ENCODE peak calls at places on chromosomes 2 and 18, in eight cellular contexts. A is adipocyte, H is left kidney, Z is upper lobe of right lung, O is thoracic aorta, F is pancreas, K is epithelial cell of esophagus, B is NCI-H1092 treated with DMSO at 0.1 percent for 48 hours. S is an unnamed sample.

GRCh38 chr18:11150271-11150615 is 874 bp upstream of the PIEZO2 start:
- DNase-seq in A (no peak), H (no peak), Z (no peak), O (no peak), F (no peak), K (no peak), B (no peak), S (no peak)

GRCh38 chr2:179876266-179876665 is 14.9 kb upstream of the ZNF385B start:
- DNase-seq in A (no peak), H (no peak), Z (no peak), O (no peak), F (no peak), K (no peak), B (no peak), S (no peak)

GRCh38 chr2:231244382-231245252 is 46.2 kb downstream of the ARMC9 start:
- DNase-seq in A (no peak), H (peak), Z (no peak), O (no peak), F (no peak), K (no peak), B (no peak), S (no peak)

GRCh38 chr18:23068692-23069305 is 66.5 kb upstream of the CABLES1 start:
- DNase-seq in A (no peak), H (no peak), Z (no peak), O (no peak), F (no peak), K (no peak), B (no peak), S (no peak)

GRCh38 chr2:36397728-36398413 is 42.3 kb downstream of the CRIM1 start:
- DNase-seq in A (no peak), H (no peak), Z (no peak), O (no peak), F (no peak), K (peak), B (no peak), S (no peak)

GRCh38 chr18:43159091-43159490 is 43.6 kb upstream of the RIT2 start:
- DNase-seq in A (peak), H (no peak), Z (no peak), O (no peak), F (no peak), K (no peak), B (peak), S (no peak)

GRCh38 chr18:55918449-55918848 is 330.5 kb upstream of the TCF4 start:
- DNase-seq in A (peak), H (peak), Z (no peak), O (no peak), F (no peak), K (no peak), B (no peak), S (no peak)

GRCh38 chr2:191301971-191302370 is 56.8 kb downstream of the MYO1B start:
- DNase-seq in A (no peak), H (peak), Z (no peak), O (no peak), F (no peak), K (no peak), B (no peak), S (no peak)

GRCh38 chr18:51120809-51121596 is 76.5 kb downstream of the MEX3C start:
- DNase-seq in A (no peak), H (no peak), Z (no peak), O (no peak), F (no peak), K (no peak), B (no peak), S (no peak)

GRCh38 chr2:199798881-199799580 is 52.0 kb downstream of the FTCDNL1 start:
- DNase-seq in A (peak), H (peak), Z (no peak), O (peak), F (no peak), K (no peak), B (no peak), S (no peak)

GRCh38 chr2:42755161-42755900 is 8.6 kb downstream of the OXER1 start:
- DNase-seq in A (peak), H (no peak), Z (no peak), O (no peak), F (no peak), K (no peak), B (no peak), S (no peak)

GRCh38 chr2:29113891-29114321 is 1.3 kb upstream of the CLIP4 start:
- DNase-seq in A (peak), H (no peak), Z (peak), O (no peak), F (no peak), K (peak), B (peak), S (no peak)

GRCh38 chr2:11009866-11010265 is 98.1 kb downstream of the KCNF1 start:
- DNase-seq in A (no peak), H (no peak), Z (no peak), O (no peak), F (no peak), K (no peak), B (no peak), S (no peak)

GRCh38 chr2:119377973-119378305 is 11.2 kb downstream of the DBI start:
- DNase-seq in A (no peak), H (no peak), Z (no peak), O (no peak), F (no peak), K (no peak), B (no peak), S (no peak)

GRCh38 chr2:118844261-118845004 is 3.0 kb downstream of the EN1 start:
- DNase-seq in A (no peak), H (peak), Z (no peak), O (no peak), F (no peak), K (no peak), B (no peak), S (no peak)

GRCh38 chr2:85999131-85999831 is 106.4 kb downstream of the POLR1A start:
- DNase-seq in A (peak), H (peak), Z (no peak), O (no peak), F (no peak), K (peak), B (no peak), S (no peak)

GRCh38 chr2:128375454-128375853 is 56.8 kb upstream of the HS6ST1 start:
- DNase-seq in A (no peak), H (peak), Z (peak), O (no peak), F (peak), K (peak), B (no peak), S (no peak)

GRCh38 chr2:98604547-98604946 is 3.8 kb downstream of the COA5 start:
- DNase-seq in A (peak), H (no peak), Z (no peak), O (no peak), F (no peak), K (peak), B (no peak), S (no peak)

GRCh38 chr2:216915548-216916128 is 55.8 kb upstream of the TNP1 start:
- DNase-seq in A (no peak), H (no peak), Z (no peak), O (no peak), F (no peak), K (no peak), B (no peak), S (no peak)

GRCh38 chr2:167953790-167954189 is 293.6 kb downstream of the STK39 start:
- DNase-seq in A (no peak), H (no peak), Z (no peak), O (no peak), F (no peak), K (peak), B (no peak), S (no peak)

GRCh38 chr2:27856956-27857355 is 33.2 kb downstream of the RBKS start:
- DNase-seq in A (no peak), H (no peak), Z (no peak), O (no peak), F (no peak), K (no peak), B (no peak), S (no peak)

GRCh38 chr2:43210125-43210466 is 16.3 kb downstream of the ZFP36L2 start:
- DNase-seq in A (no peak), H (no peak), Z (no peak), O (no peak), F (no peak), K (no peak), B (no peak), S (no peak)

GRCh38 chr2:67476808-67477790 is 80.0 kb downstream of the ETAA1 start:
- DNase-seq in A (peak), H (peak), Z (no peak), O (no peak), F (no peak), K (peak), B (peak), S (no peak)

GRCh38 chr2:64563436-64563938 is 39.4 kb downstream of the AFTPH start:
- DNase-seq in A (peak), H (no peak), Z (no peak), O (no peak), F (no peak), K (no peak), B (no peak), S (no peak)

GRCh38 chr2:148817210-148817708 is 57.8 kb upstream of the KIF5C start:
- DNase-seq in A (peak), H (peak), Z (no peak), O (no peak), F (no peak), K (no peak), B (peak), S (no peak)

GRCh38 chr2:218892693-218893348 is 12.2 kb downstream of the WNT10A start:
- DNase-seq in A (peak), H (peak), Z (peak), O (no peak), F (peak), K (peak), B (peak), S (peak)

GRCh38 chr2:96977631-96978195 is 8.7 kb downstream of the FAM178B start:
- DNase-seq in A (peak), H (peak), Z (no peak), O (no peak), F (no peak), K (peak), B (no peak), S (no peak)

GRCh38 chr2:85255813-85256581 is 71.8 kb downstream of the TGOLN2 start:
- DNase-seq in A (peak), H (peak), Z (no peak), O (no peak), F (no peak), K (peak), B (no peak), S (no peak)